ENCODE peak calls at places on chromosomes 6 and 20, in ten cellular contexts. B is GM23338; H is CD4-positive, alpha-beta T cell; D is uterus; L is foreskin keratinocyte; U is prostate gland; P is MG63; Q is ovary; F is upper lobe of right lung; O is aorta. M is an unnamed sample. For H3K27me3, the result is how much of the 10 kb centered on the place peaks cover.

GRCh38 chr6:46305833-46306232 is 135.1 kb upstream of the ENPP5 start:
- DNase-seq in B (no peak), H (no peak), D (no peak), L (no peak), U (no peak), P (no peak), Q (no peak), F (no peak), O (no peak), M (no peak)

GRCh38 chr6:1515781-1516180 is 93.9 kb upstream of the FOXC1 start:
- DNase-seq in B (no peak), H (no peak), D (no peak), L (no peak), U (no peak), P (no peak), Q (no peak), F (no peak), O (no peak), M (no peak)

GRCh38 chr6:118307581-118307980 is 240.5 kb upstream of the PLN start:
- DNase-seq in B (no peak), H (no peak), D (peak), L (no peak), U (peak), P (no peak), Q (no peak), F (no peak), O (peak), M (no peak)

GRCh38 chr20:36848078-36848660 is 27.8 kb upstream of the TLDC2 start:
- DNase-seq in B (no peak), H (no peak), D (peak), L (no peak), U (no peak), P (peak), Q (peak), F (no peak), O (peak), M (peak)

GRCh38 chr6:81614292-81614691 is 138.2 kb downstream of the TENT5A start:
- DNase-seq in B (peak), H (no peak), D (no peak), L (no peak), U (no peak), P (no peak), Q (no peak), F (no peak), O (no peak), M (peak)

GRCh38 chr20:64226686-64227576 is 28.6 kb upstream of the PCMTD2 start:
- DNase-seq in B (no peak), H (no peak), D (no peak), L (no peak), U (no peak), P (no peak), Q (no peak), F (no peak), O (no peak), M (no peak)

GRCh38 chr6:143405381-143406154 is 44.9 kb downstream of the ADAT2 start:
- DNase-seq in B (no peak), H (no peak), D (no peak), L (no peak), U (no peak), P (peak), Q (no peak), F (no peak), O (no peak), M (no peak)

GRCh38 chr20:13809855-13810254 is 25.0 kb downstream of the NDUFAF5 start:
- DNase-seq in B (no peak), H (no peak), D (no peak), L (no peak), U (no peak), P (no peak), Q (no peak), F (no peak), O (no peak), M (no peak)

GRCh38 chr6:108630050-108630714 is 69.5 kb downstream of the FOXO3 start:
- DNase-seq in B (no peak), H (no peak), D (no peak), L (no peak), U (no peak), P (no peak), Q (no peak), F (no peak), O (no peak), M (no peak)

GRCh38 chr6:31734703-31735500 is 1.4 kb downstream of the CLIC1 start:
- DNase-seq in B (peak), H (peak), D (peak), L (peak), U (peak), P (peak), Q (peak), F (no peak), O (peak), M (no peak)

GRCh38 chr6:108966855-108967755 is 118.9 kb downstream of the ARMC2 start:
- DNase-seq in B (peak), H (no peak), D (no peak), L (no peak), U (no peak), P (peak), Q (peak), F (no peak), O (peak), M (no peak)

GRCh38 chr20:44678247-44678646 is 26.7 kb upstream of the ADA start:
- DNase-seq in B (no peak), H (no peak), D (no peak), L (peak), U (peak), P (no peak), Q (no peak), F (no peak), O (no peak), M (no peak)

GRCh38 chr6:142421285-142422202 is 119.7 kb downstream of the ADGRG6 start:
- DNase-seq in B (no peak), H (no peak), D (no peak), L (peak), U (no peak), P (peak), Q (no peak), F (no peak), O (no peak), M (no peak)

GRCh38 chr20:4164246-4164645 is 148.9 kb upstream of the RNF24 start:
- DNase-seq in B (no peak), H (no peak), D (no peak), L (no peak), U (no peak), P (no peak), Q (no peak), F (no peak), O (no peak), M (no peak)

GRCh38 chr6:108165714-108166663 is at the start of gene NR2E1:
- DNase-seq in B (peak), H (no peak), D (no peak), L (no peak), U (no peak), P (peak), Q (no peak), F (no peak), O (no peak), M (no peak)

GRCh38 chr20:16405254-16405653 is 168.0 kb downstream of the KIF16B start:
- DNase-seq in B (no peak), H (no peak), D (no peak), L (no peak), U (no peak), P (no peak), Q (no peak), F (no peak), O (no peak), M (no peak)

GRCh38 chr6:3418521-3419060 is 38.3 kb downstream of the SLC22A23 start:
- DNase-seq in B (no peak), H (no peak), D (no peak), L (no peak), U (no peak), P (no peak), Q (no peak), F (no peak), O (no peak), M (no peak)

GRCh38 chr20:38633577-38634093 is 32.0 kb downstream of the ARHGAP40 start:
- DNase-seq in B (peak), H (peak), D (peak), L (no peak), U (peak), P (peak), Q (no peak), F (peak), O (no peak), M (no peak)

GRCh38 chr6:154509421-154510143 is 903 bp downstream of the CNKSR3 start:
- DNase-seq in B (peak), H (no peak), D (peak), L (peak), U (peak), P (peak), Q (peak), F (peak), O (peak), M (no peak)

GRCh38 chr6:126976263-126976797 is 142.1 kb upstream of the RSPO3 start:
- DNase-seq in B (peak), H (no peak), D (no peak), L (no peak), U (no peak), P (no peak), Q (no peak), F (no peak), O (no peak), M (no peak)

GRCh38 chr20:34065260-34065659 is 46.8 kb downstream of the EIF2S2 start:
- DNase-seq in B (no peak), H (no peak), D (peak), L (peak), U (no peak), P (peak), Q (peak), F (no peak), O (no peak), M (peak)

GRCh38 chr6:26048590-26048989 is 38.6 kb upstream of the HFE start:
- DNase-seq in B (no peak), H (no peak), D (no peak), L (no peak), U (no peak), P (no peak), Q (no peak), F (no peak), O (no peak), M (no peak)

GRCh38 chr6:27188206-27188884 is 59.2 kb upstream of the PRSS16 start:
- DNase-seq in B (peak), H (no peak), D (peak), L (peak), U (peak), P (peak), Q (peak), F (peak), O (peak), M (no peak)

GRCh38 chr20:55052464-55052863 is 577.1 kb downstream of the DOK5 start:
- DNase-seq in B (no peak), H (no peak), D (no peak), L (no peak), U (no peak), P (no peak), Q (no peak), F (no peak), O (no peak), M (no peak)

GRCh38 chr20:43993552-43993951 is 78.9 kb downstream of the TOX2 start:
- DNase-seq in B (no peak), H (no peak), D (no peak), L (no peak), U (no peak), P (no peak), Q (no peak), F (no peak), O (no peak), M (no peak)

GRCh38 chr20:47317127-47317895 is 39.2 kb downstream of the ZMYND8 start:
- DNase-seq in B (peak), H (peak), D (peak), L (peak), U (peak), P (peak), Q (peak), F (peak), O (peak), M (peak)

GRCh38 chr20:37349517-37350491 is 3.9 kb downstream of the SRC start:
- DNase-seq in B (no peak), H (no peak), D (no peak), L (no peak), U (no peak), P (peak), Q (no peak), F (peak), O (peak), M (no peak)

GRCh38 chr6:31473780-31474725 is 23.9 kb upstream of the MICB start:
- DNase-seq in B (no peak), H (no peak), D (no peak), L (no peak), U (no peak), P (peak), Q (no peak), F (no peak), O (no peak), M (no peak)

GRCh38 chr6:122696079-122696478 is 83.4 kb upstream of the FABP7 start:
- DNase-seq in B (no peak), H (no peak), D (no peak), L (peak), U (no peak), P (peak), Q (no peak), F (no peak), O (no peak), M (peak)

GRCh38 chr6:154754152-154754551 is 20.9 kb downstream of the SCAF8 start:
- DNase-seq in B (no peak), H (no peak), D (no peak), L (peak), U (no peak), P (no peak), Q (no peak), F (no peak), O (no peak), M (no peak)

GRCh38 chr6:136250686-136251008 is 536 bp upstream of the MTFR2 start:
- DNase-seq in B (no peak), H (no peak), D (no peak), L (no peak), U (no peak), P (no peak), Q (no peak), F (no peak), O (no peak), M (no peak)

GRCh38 chr20:38601216-38602184 is at the start of gene ARHGAP40:
- DNase-seq in B (peak), H (no peak), D (no peak), L (no peak), U (peak), P (peak), Q (no peak), F (no peak), O (no peak), M (no peak)

GRCh38 chr20:32578840-32579239 is 6.3 kb downstream of the NOL4L start:
- DNase-seq in B (no peak), H (no peak), D (no peak), L (no peak), U (no peak), P (no peak), Q (no peak), F (no peak), O (no peak), M (no peak)

GRCh38 chr6:150301871-150302800 is 66.7 kb upstream of the IYD start:
- DNase-seq in B (no peak), H (no peak), D (no peak), L (peak), U (no peak), P (peak), Q (no peak), F (no peak), O (no peak), M (no peak)

GRCh38 chr6:152952045-152952444 is 30.8 kb downstream of the FBXO5 start:
- DNase-seq in B (peak), H (no peak), D (no peak), L (no peak), U (no peak), P (peak), Q (no peak), F (no peak), O (no peak), M (no peak)

DNA sequence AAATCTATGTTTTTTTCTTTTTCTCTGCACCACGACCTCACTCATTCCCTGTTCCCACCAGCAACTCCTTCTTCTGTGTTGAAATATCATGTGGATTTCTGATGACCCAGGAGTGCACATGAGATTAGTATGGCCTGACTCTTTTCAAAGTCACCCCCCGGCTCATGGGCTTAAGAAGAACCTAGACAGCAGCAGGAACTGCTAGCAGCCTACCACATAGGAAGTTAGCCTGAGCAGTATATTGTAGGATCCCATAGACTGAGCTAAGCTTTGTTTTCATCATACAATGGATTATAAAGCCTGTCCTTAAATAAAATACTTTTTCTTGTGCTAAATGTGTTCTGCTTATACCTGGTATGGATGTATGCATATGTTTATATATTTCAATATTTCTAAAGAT is 6.7 kb downstream of the KLHL32 start:
- DNase-seq in B (no peak), H (no peak), D (no peak), L (no peak), U (no peak), P (no peak), Q (no peak), F (no peak), O (no peak), M (no peak)
- H3K27me3 ChIP-seq in B (under half), H (under half), D (under half), L (half or more), U (under half), P (under half), Q (under half), F (under half), O (under half), M (under half)

GRCh38 chr20:63028461-63028921 is 21.7 kb upstream of the BHLHE23 start:
- DNase-seq in B (peak), H (no peak), D (no peak), L (no peak), U (no peak), P (no peak), Q (no peak), F (peak), O (peak), M (no peak)
- H3K27me3 ChIP-seq in B (under half), H (under half), D (under half), L (half or more), U (under half), P (under half), Q (under half), F (half or more), O (under half), M (half or more)

DNA sequence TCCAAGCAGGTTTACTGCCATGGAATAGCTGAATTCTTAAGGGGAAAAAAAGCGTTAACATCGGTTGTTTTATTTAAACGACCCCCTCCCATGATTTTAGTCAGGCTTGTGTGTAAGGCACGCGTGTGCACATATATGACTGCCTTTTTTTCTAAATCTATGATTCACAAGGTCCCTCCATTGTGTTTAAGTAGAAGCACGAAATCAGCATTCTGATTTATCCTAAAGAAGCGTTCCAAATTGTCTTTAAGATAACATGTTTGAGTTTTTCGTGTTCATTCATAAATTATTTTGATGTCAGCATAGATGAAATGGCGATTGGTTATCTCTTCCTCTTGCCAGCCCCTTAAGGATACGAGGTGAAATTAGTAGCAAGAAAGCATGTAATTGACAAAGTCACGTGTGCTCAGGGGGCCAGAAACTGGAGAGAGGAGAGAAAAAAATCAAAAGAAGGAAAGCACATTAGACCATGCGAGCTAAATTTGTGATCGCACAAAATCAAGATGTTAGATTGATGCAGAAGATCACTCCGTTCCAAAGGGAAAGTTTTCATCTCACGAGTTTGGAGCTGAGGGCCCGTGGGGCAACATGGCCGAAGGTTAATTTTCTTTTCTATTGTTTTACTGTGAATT is at the start of gene LIN28B:
- DNase-seq in B (no peak), H (no peak), D (no peak), L (no peak), U (no peak), P (no peak), Q (no peak), F (no peak), O (no peak), M (no peak)
- H3K27me3 ChIP-seq in B (under half), H (half or more), D (half or more), L (half or more), U (under half), P (under half), Q (under half), F (half or more), O (under half), M (half or more)

GRCh38 chr6:17987576-17988421 is at the start of gene KIF13A:
- DNase-seq in B (peak), H (peak), D (peak), L (no peak), U (peak), P (peak), Q (peak), F (peak), O (peak), M (no peak)
- H3K27me3 ChIP-seq in B (under half), H (under half), D (under half), L (under half), U (under half), P (under half), Q (under half), F (under half), O (under half), M (under half)

GRCh38 chr20:57408536-57409233 is 17.5 kb downstream of the RBM38 start:
- DNase-seq in B (no peak), H (no peak), D (no peak), L (no peak), U (no peak), P (no peak), Q (no peak), F (no peak), O (no peak), M (no peak)
- H3K27me3 ChIP-seq in B (under half), H (under half), D (under half), L (under half), U (under half), P (under half), Q (under half), F (under half), O (under half), M (under half)

GRCh38 chr6:50721978-50722377 is 8.7 kb downstream of the TFAP2D start:
- DNase-seq in B (peak), H (no peak), D (no peak), L (no peak), U (no peak), P (no peak), Q (no peak), F (no peak), O (no peak), M (no peak)

GRCh38 chr6:50716887-50717509 is 3.7 kb downstream of the TFAP2D start:
- DNase-seq in B (peak), H (no peak), D (no peak), L (no peak), U (no peak), P (peak), Q (no peak), F (no peak), O (no peak), M (no peak)

GRCh38 chr6:50718058-50718457 is 4.7 kb downstream of the TFAP2D start:
- DNase-seq in B (peak), H (no peak), D (no peak), L (no peak), U (no peak), P (no peak), Q (no peak), F (no peak), O (no peak), M (no peak)

GRCh38 chr6:50720623-50721022 is 7.3 kb downstream of the TFAP2D start:
- DNase-seq in B (peak), H (no peak), D (no peak), L (no peak), U (no peak), P (peak), Q (no peak), F (no peak), O (no peak), M (no peak)

GRCh38 chr6:50718566-50718965 is 5.2 kb downstream of the TFAP2D start:
- DNase-seq in B (no peak), H (no peak), D (no peak), L (no peak), U (no peak), P (no peak), Q (no peak), F (no peak), O (no peak), M (no peak)
- H3K27me3 ChIP-seq in B (half or more), H (half or more), D (under half), L (half or more), U (under half), P (under half), Q (under half), F (half or more), O (under half), M (under half)

M was measured in AG04450.